ENCODE peak calls at places on chromosomes 3 and 15, in five cellular contexts. L is cardiac fibroblast, A is non-pigmented ciliary epithelial cell, W is naive B cell, D is T-helper 1 cell. Y is an unnamed sample.

GRCh38 chr3:134373278-134373941 is 837 bp downstream of the AMOTL2 start:
- DNase-seq in L (peak), A (peak), W (no peak), D (no peak), Y (no peak)

GRCh38 chr3:141345951-141346817 is 22.1 kb upstream of the ZBTB38 start:
- DNase-seq in L (peak), A (no peak), W (no peak), D (no peak), Y (no peak)

GRCh38 chr3:129596194-129597086 is 10.0 kb downstream of the PLXND1 start:
- DNase-seq in L (peak), A (no peak), W (no peak), D (no peak), Y (peak)

GRCh38 chr3:43790060-43790459 is 99.3 kb downstream of the ABHD5 start:
- DNase-seq in L (no peak), A (no peak), W (no peak), D (no peak), Y (no peak)

GRCh38 chr3:62361261-62361660 is 12.1 kb downstream of the FEZF2 start:
- DNase-seq in L (no peak), A (no peak), W (no peak), D (no peak), Y (no peak)

GRCh38 chr3:151816091-151816604 is 2.2 kb downstream of the AADAC start:
- DNase-seq in L (peak), A (peak), W (no peak), D (no peak), Y (no peak)

GRCh38 chr3:132405609-132406299 is 11.5 kb upstream of the DNAJC13 start:
- DNase-seq in L (peak), A (no peak), W (no peak), D (no peak), Y (no peak)

GRCh38 chr3:126659915-126660886 is 5.3 kb upstream of the TXNRD3 start:
- DNase-seq in L (no peak), A (no peak), W (no peak), D (no peak), Y (no peak)

GRCh38 chr3:124851136-124851535 is 36.0 kb downstream of the ITGB5 start:
- DNase-seq in L (peak), A (no peak), W (no peak), D (no peak), Y (no peak)

GRCh38 chr3:14142567-14143270 is 17.9 kb downstream of the TMEM43 start:
- DNase-seq in L (no peak), A (no peak), W (no peak), D (peak), Y (no peak)

GRCh38 chr3:138493804-138494606 is 59.6 kb downstream of the ESYT3 start:
- DNase-seq in L (peak), A (no peak), W (no peak), D (no peak), Y (peak)

GRCh38 chr15:69679623-69680228 is 227.1 kb downstream of the RPLP1 start:
- DNase-seq in L (no peak), A (no peak), W (no peak), D (no peak), Y (no peak)

GRCh38 chr3:40432793-40433192 is 24.3 kb upstream of the RPL14 start:
- DNase-seq in L (no peak), A (no peak), W (no peak), D (no peak), Y (no peak)

GRCh38 chr3:24838533-24838932 is 343.9 kb upstream of the THRB start:
- DNase-seq in L (no peak), A (no peak), W (no peak), D (no peak), Y (no peak)